ENCODE peak calls at places on chromosomes 12 and 14, in eight cellular contexts. T, E, A, I, Y, H, K and G are unnamed samples. For H3K9me3, the result is how much of the 10 kb centered on the place peaks cover.

GRCh38 chr12:2054091-2055018 is 1.6 kb downstream of the CACNA1C start:
- DNase-seq in T (peak), E (no peak), A (no peak), I (no peak), Y (no peak), H (no peak), K (peak), G (peak)

GRCh38 chr12:55713721-55714120 is 2.1 kb upstream of the BLOC1S1 start:
- DNase-seq in T (no peak), E (no peak), A (no peak), I (no peak), Y (no peak), H (no peak), K (no peak), G (no peak)

GRCh38 chr12:4271433-4272013 is 2.0 kb upstream of the CCND2 start:
- DNase-seq in T (peak), E (no peak), A (no peak), I (no peak), Y (no peak), H (no peak), K (peak), G (no peak)

GRCh38 chr12:6925543-6926279 is 2.0 kb upstream of the ATN1 start:
- DNase-seq in T (peak), E (peak), A (no peak), I (peak), Y (no peak), H (peak), K (peak), G (no peak)

GRCh38 chr14:71705460-71705859 is 226.8 kb upstream of the RGS6 start:
- DNase-seq in T (no peak), E (no peak), A (no peak), I (no peak), Y (no peak), H (no peak), K (no peak), G (no peak)

GRCh38 chr12:107092669-107093546 is 441 bp downstream of the CRY1 start:
- DNase-seq in T (peak), E (no peak), A (peak), I (peak), Y (peak), H (peak), K (peak), G (peak)

GRCh38 chr12:27709932-27710591 is 570 bp upstream of the MRPS35 start:
- DNase-seq in T (no peak), E (no peak), A (no peak), I (peak), Y (no peak), H (no peak), K (no peak), G (no peak)

GRCh38 chr14:76993743-76994142 is 34.8 kb downstream of the IRF2BPL start:
- DNase-seq in T (no peak), E (no peak), A (no peak), I (no peak), Y (no peak), H (no peak), K (no peak), G (no peak)

GRCh38 chr12:104517880-104518279 is 61.1 kb downstream of the CHST11 start:
- DNase-seq in T (no peak), E (no peak), A (no peak), I (no peak), Y (no peak), H (no peak), K (no peak), G (no peak)

GRCh38 chr12:2960432-2960956 is 1.3 kb downstream of the TEAD4 start:
- DNase-seq in T (peak), E (no peak), A (no peak), I (no peak), Y (no peak), H (peak), K (no peak), G (no peak)

GRCh38 chr14:101559624-101560533 is 1.4 kb upstream of the DIO3 start:
- DNase-seq in T (peak), E (peak), A (no peak), I (peak), Y (no peak), H (no peak), K (peak), G (no peak)
- H3K4me3 ChIP-seq in T (peak), E (peak), A (no peak), I (peak), Y (peak), H (no peak), K (peak), G (no peak)

GRCh38 chr14:93061380-93062012 is 54.2 kb downstream of the ITPK1 start:
- DNase-seq in T (no peak), E (no peak), A (no peak), I (no peak), Y (no peak), H (no peak), K (no peak), G (no peak)
- H3K9me3 ChIP-seq in T (under half), E (under half), A (under half), I (under half), Y (under half), H (under half), K (under half), G (under half)

GRCh38 chr12:26239127-26239500 is 43.7 kb downstream of the SSPN start:
- DNase-seq in T (no peak), E (no peak), A (no peak), I (no peak), Y (no peak), H (peak), K (no peak), G (no peak)
- H3K27ac ChIP-seq in T (no peak), E (no peak), A (no peak), I (no peak), Y (peak), H (peak), K (no peak), G (no peak)

GRCh38 chr14:89293349-89293916 is 123.6 kb downstream of the FOXN3 start:
- DNase-seq in T (no peak), E (no peak), A (no peak), I (no peak), Y (no peak), H (no peak), K (peak), G (no peak)

GRCh38 chr14:89291351-89291940 is 125.6 kb downstream of the FOXN3 start:
- DNase-seq in T (no peak), E (no peak), A (no peak), I (no peak), Y (no peak), H (no peak), K (no peak), G (no peak)

GRCh38 chr14:89290813-89291212 is 126.2 kb downstream of the FOXN3 start:
- DNase-seq in T (no peak), E (no peak), A (no peak), I (no peak), Y (no peak), H (no peak), K (no peak), G (no peak)

GRCh38 chr14:89294060-89294459 is 123.0 kb downstream of the FOXN3 start:
- DNase-seq in T (no peak), E (no peak), A (no peak), I (no peak), Y (no peak), H (no peak), K (peak), G (no peak)

GRCh38 chr14:89292579-89293348 is 124.3 kb downstream of the FOXN3 start:
- DNase-seq in T (no peak), E (no peak), A (no peak), I (no peak), Y (no peak), H (no peak), K (peak), G (no peak)
- H3K4me3 ChIP-seq in T (no peak), E (no peak), A (no peak), I (no peak), Y (no peak), H (no peak), K (no peak), G (no peak)

GRCh38 chr12:126768517-126768916 is 1498.5 kb upstream of the TMEM132C start:
- DNase-seq in T (no peak), E (no peak), A (no peak), I (no peak), Y (no peak), H (no peak), K (no peak), G (no peak)
- H3K9me3 ChIP-seq in T (under half), E (under half), A (under half), I (under half), Y (under half), H (under half), K (under half), G (under half)